ENCODE peak calls at places on chromosomes 2 and 18, in six cellular contexts. U is adrenal gland, B is A549, O is IMR-90, M is right lobe of liver, G is esophagus muscularis mucosa. T is an unnamed sample.

GRCh38 chr2:100285691-100286090 is 36.6 kb downstream of the LONRF2 start:
- DNase-seq in B (peak), G (no peak), O (peak), M (no peak), U (no peak), T (peak)

GRCh38 chr18:77341527-77341926 is 91.9 kb downstream of the GALR1 start:
- DNase-seq in M (no peak), B (no peak), G (no peak), O (no peak), U (no peak), T (no peak)

GRCh38 chr2:24228470-24228869 is 53.6 kb downstream of the FAM228A start:
- DNase-seq in B (peak), M (no peak), U (no peak), G (no peak), O (peak), T (peak)

GRCh38 chr18:2522112-2522511 is 49.2 kb downstream of the METTL4 start:
- DNase-seq in G (no peak), U (no peak), B (no peak), M (no peak), O (no peak), T (no peak)

GRCh38 chr2:240206630-240207029 is 66.2 kb upstream of the OTOS start:
- DNase-seq in B (no peak), M (no peak), G (no peak), O (no peak), U (no peak), T (no peak)

GRCh38 chr2:167761465-167762136 is 485.8 kb downstream of the STK39 start:
- DNase-seq in O (no peak), B (no peak), M (no peak), U (no peak), G (no peak), T (no peak)

GRCh38 chr2:94762600-94762999 is 108.6 kb upstream of the TEKT4 start:
- DNase-seq in B (no peak), G (no peak), U (no peak), O (no peak), M (no peak), T (no peak)

GRCh38 chr2:9673914-9674481 is 43.2 kb upstream of the YWHAQ start:
- DNase-seq in O (peak), B (no peak), M (no peak), U (no peak), G (no peak), T (peak)

GRCh38 chr2:39685135-39685534 is 19.4 kb downstream of the TMEM178A start:
- DNase-seq in G (no peak), O (no peak), U (no peak), M (no peak), B (no peak), T (no peak)

GRCh38 chr2:128305555-128306080 is 13.1 kb downstream of the HS6ST1 start:
- DNase-seq in G (no peak), M (no peak), U (no peak), O (peak), B (no peak), T (no peak)

GRCh38 chr2:127185093-127185492 is 35.0 kb downstream of the CYP27C1 start:
- DNase-seq in B (no peak), U (peak), G (no peak), M (no peak), O (no peak), T (no peak)

GRCh38 chr2:37711831-37712230 is 40.4 kb upstream of the CDC42EP3 start:
- DNase-seq in O (peak), M (no peak), G (no peak), B (no peak), U (no peak), T (no peak)

GRCh38 chr2:238603596-238603995 is 176.9 kb downstream of the ASB1 start:
- DNase-seq in U (no peak), G (no peak), M (no peak), B (no peak), O (no peak), T (no peak)

GRCh38 chr2:38277245-38278119 is 99.6 kb downstream of the ATL2 start:
- DNase-seq in O (peak), B (peak), M (no peak), U (no peak), G (no peak), T (no peak)

GRCh38 chr2:232927793-232928563 is 57.9 kb downstream of the SNORC start:
- DNase-seq in O (no peak), B (no peak), G (no peak), M (no peak), U (no peak), T (peak)

GRCh38 chr2:209146682-209147320 is 277.0 kb upstream of the MAP2 start:
- DNase-seq in G (no peak), U (no peak), O (no peak), B (no peak), M (no peak), T (no peak)

GRCh38 chr2:177169810-177170514 is 42.6 kb upstream of the HNRNPA3 start:
- DNase-seq in B (no peak), U (no peak), G (no peak), O (no peak), M (no peak), T (no peak)

GRCh38 chr2:102592601-102593000 is 26.8 kb upstream of the SLC9A2 start:
- DNase-seq in B (peak), U (no peak), M (no peak), G (no peak), O (peak), T (no peak)

GRCh38 chr2:112793449-112793978 is 9.2 kb upstream of the IL1A start:
- DNase-seq in G (no peak), O (peak), B (no peak), M (no peak), U (no peak), T (no peak)

GRCh38 chr2:136091899-136092298 is 26.1 kb downstream of the CXCR4 start:
- DNase-seq in G (no peak), M (no peak), U (no peak), B (no peak), O (no peak), T (no peak)

GRCh38 chr2:163800889-163801498 is 65.2 kb upstream of the FIGN start:
- DNase-seq in G (no peak), B (no peak), O (peak), U (peak), M (no peak), T (no peak)
- TF ChIP-seq POLR2A in G (no peak), B (no peak), O (no peak), U (no peak), M (no peak), T (no peak)

GRCh38 chr18:31687016-31687415 is 2.6 kb upstream of the B4GALT6 start:
- DNase-seq in M (no peak), U (no peak), B (no peak), O (no peak), G (no peak), T (peak)

GRCh38 chr18:31684279-31685096 is at the start of gene B4GALT6:
- DNase-seq in B (peak), O (no peak), M (peak), G (no peak), U (peak), T (peak)

GRCh38 chr18:31686572-31686971 is 2.2 kb upstream of the B4GALT6 start:
- DNase-seq in G (no peak), B (no peak), O (no peak), U (no peak), M (no peak), T (no peak)

GRCh38 chr18:31683968-31684278 is 458 bp downstream of the B4GALT6 start:
- DNase-seq in O (no peak), M (no peak), B (no peak), U (no peak), G (no peak), T (no peak)

DNA sequence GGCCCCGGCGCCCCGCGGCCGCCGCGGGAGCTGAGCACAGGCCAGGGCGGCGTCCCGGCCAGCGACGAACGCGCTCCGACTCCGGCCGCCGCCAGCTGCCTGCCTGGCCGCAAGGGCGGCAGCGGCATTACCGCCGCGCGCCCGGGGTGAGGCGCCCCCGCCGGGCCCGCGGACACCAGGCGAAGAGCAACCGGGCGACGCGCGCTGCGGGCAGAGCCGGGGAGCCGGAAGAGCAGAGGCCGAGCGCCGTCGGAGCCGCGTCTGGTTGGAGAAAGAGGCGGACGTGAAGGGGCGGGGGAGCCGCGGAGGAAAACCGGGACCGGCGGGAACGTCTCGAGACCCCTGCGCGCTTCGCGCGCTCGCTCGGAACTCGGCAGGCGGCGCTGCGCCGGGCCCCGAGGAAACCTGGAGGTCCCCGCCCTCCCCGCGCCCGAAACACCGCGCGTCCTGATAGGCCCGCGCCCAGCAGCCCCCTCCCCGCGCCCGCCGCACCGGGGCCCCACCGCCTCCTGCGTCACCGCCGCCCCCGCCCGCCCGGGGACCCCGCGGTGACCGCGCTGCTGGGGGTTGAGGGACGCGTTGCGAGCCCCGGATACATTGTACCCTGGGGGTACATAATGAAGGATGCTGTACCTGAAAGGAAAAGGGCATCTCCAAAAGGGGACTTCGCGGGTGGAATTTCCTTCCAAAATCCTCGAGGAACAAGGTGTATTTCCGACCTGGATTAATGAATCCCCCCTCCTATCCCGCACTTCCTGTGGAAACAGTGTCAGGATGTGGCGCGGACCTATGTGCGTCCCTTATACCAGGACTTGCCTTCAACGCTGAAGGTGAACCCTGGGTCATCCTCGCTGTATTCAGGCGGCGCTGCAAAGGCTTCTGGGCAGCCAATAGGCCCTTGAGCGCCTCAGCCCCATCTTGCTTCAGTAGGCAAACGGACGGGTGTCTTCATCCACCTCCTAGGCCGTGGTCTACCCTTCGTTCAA is 1.0 kb upstream of the B4GALT6 start:
- DNase-seq in U (peak), O (peak), M (peak), G (no peak), B (peak), T (peak)
- TF ChIP-seq POLR2A in U (no peak), O (no peak), M (peak), G (no peak), B (peak), T (peak)

GRCh38 chr2:219252900-219253752 is at the start of gene TUBA4B:
- DNase-seq in B (peak), G (no peak), U (peak), O (peak), M (peak), T (peak)
- TF ChIP-seq POLR2A in B (no peak), G (peak), U (no peak), O (no peak), M (no peak), T (no peak)

GRCh38 chr2:17540813-17541513 is 467 bp downstream of the VSNL1 start:
- DNase-seq in B (no peak), M (no peak), G (no peak), O (no peak), U (no peak), T (no peak)

GRCh38 chr2:17539596-17539992 is 902 bp upstream of the VSNL1 start:
- DNase-seq in G (no peak), O (no peak), B (no peak), U (no peak), M (peak), T (no peak)

GRCh38 chr2:17538844-17539554 is 1.5 kb upstream of the VSNL1 start:
- DNase-seq in O (peak), U (peak), G (no peak), M (peak), B (peak), T (no peak)

GRCh38 chr2:17541514-17541950 is 1.0 kb downstream of the VSNL1 start:
- DNase-seq in M (no peak), B (no peak), G (no peak), O (no peak), U (no peak), T (no peak)

GRCh38 chr2:17539993-17540812 is at the start of gene VSNL1:
- DNase-seq in G (no peak), O (peak), M (peak), U (peak), B (peak), T (no peak)
- TF ChIP-seq POLR2A in G (no peak), O (no peak), M (peak), U (no peak), B (no peak), T (no peak)

DNA sequence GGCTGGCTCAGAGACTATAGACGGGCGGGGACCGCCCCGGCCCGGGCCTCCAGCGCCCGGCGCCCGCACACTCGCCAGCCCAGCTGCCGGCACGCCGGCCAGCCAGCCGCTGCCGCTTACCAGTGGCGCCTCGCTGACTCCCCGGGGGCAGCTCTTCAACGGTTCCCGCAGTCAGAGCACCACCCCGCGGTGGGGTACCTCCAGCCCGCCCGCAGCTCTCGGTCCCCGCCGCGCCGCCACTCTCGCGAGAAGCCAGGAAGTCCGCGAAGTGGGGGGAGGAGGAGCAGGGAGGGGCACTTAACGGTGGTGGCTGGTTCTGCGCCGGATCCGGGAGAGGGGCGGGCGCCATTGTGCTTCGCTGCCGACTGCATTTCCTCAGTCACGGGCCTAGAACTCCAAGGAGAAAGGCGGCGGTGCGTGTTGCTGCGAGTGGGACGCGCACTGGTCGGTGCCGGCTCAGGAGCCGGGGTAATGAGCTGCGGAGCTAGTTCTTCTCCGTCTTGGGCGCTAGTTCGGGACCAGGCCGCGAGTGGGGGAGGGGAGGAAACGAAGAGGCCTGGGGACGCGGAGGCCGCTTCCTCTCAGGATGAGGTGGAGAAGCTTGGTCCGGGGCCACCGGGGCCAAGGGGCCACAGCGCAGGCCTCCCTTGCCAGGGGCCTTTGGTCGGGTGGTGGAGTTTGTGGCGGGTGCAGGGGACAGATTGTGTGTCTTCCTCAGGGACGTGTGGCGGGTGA is at the start of gene MARCHF7:
- DNase-seq in M (peak), G (peak), O (peak), B (peak), U (peak), T (peak)
- TF ChIP-seq POLR2A in M (peak), G (peak), O (peak), B (peak), U (peak), T (peak)

GRCh38 chr2:26072925-26073768 is 39.3 kb downstream of the RAB10 start:
- DNase-seq in G (no peak), O (no peak), B (peak), M (no peak), U (peak), T (peak)
- TF ChIP-seq POLR2A in G (no peak), O (no peak), B (no peak), M (no peak), U (no peak), T (no peak)

DNA sequence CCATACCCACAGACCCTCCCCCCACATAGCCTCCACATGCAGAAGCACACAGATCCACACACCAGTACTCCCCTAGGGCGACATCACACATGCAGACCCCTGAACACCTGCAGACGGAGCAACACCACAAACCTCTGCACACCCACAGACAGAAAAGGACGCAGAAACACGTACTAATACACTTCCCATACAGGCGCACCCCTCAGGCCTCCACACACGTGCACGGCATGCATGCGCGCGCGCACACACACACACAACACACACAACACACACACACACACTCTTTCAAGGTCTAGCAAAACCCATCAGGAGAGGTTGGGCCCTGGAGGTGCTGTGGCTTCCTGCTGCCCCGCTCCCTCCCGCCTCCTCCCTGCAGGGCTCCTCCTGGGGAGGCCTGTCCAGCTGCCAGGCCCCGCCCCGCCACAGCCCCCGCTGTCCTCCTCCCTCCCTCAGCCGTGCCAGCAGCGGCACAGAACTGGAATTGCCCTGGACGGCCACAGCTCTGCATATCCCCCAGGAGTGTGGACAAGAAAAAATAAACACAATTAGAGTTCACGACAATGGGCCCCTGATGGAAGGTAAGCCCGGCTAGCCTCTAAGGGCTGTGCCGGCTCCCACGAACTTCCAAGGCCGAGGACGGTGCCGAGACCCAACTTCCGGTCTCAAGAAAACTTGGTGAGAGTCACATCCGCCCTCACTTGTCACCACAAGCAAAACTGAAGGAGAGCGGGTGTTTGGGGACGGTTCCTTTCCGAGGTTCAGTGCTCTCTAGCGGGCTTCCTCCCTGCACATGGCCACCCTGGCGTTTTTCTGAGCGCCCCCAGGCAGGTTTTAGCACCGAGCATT is 6.8 kb downstream of the ZFP36L2 start:
- DNase-seq in O (peak), M (peak), B (peak), U (peak), G (peak), T (peak)
- TF ChIP-seq POLR2A in O (no peak), M (peak), B (peak), U (peak), G (no peak), T (peak)

GRCh38 chr18:12657048-12657848 is 659 bp downstream of the SPIRE1 start:
- DNase-seq in U (no peak), O (peak), G (no peak), M (peak), B (peak), T (peak)
- TF ChIP-seq POLR2A in U (peak), O (peak), G (no peak), M (no peak), B (no peak), T (no peak)

T was measured in erythroblast.